ENCODE peak calls at places on chromosomes 11 and 22, in seven cellular contexts. One of them, this sample, is unnamed.

GRCh38 chr11:44457862-44458261 is 107.6 kb upstream of the CD82 start:
- DNase-seq in activated T-helper 1 cell treated with anti-CD3 and anti-CD28 coated beads, Interleukin-2, amount 50 U/mL, for 16 hours: no peak
- DNase-seq in GM18507: no peak
- DNase-seq in fibroblast of lung: no peak
- DNase-seq in activated T-cell treated with anti-CD3 and anti-CD28 coated beads, Interleukin-2, amount 50 U/mL, for 72 hours: no peak
- DNase-seq in Ammon's horn: no peak
- DNase-seq in MV-4-11: no peak
- DNase-seq in this sample: no peak

GRCh38 chr11:35943761-35944502 is at the start of gene LDLRAD3:
- DNase-seq in Ammon's horn: peak
- DNase-seq in activated T-helper 1 cell treated with anti-CD3 and anti-CD28 coated beads, Interleukin-2, amount 50 U/mL, for 16 hours: peak
- DNase-seq in fibroblast of lung: peak
- DNase-seq in GM18507: peak
- DNase-seq in MV-4-11: peak
- DNase-seq in activated T-cell treated with anti-CD3 and anti-CD28 coated beads, Interleukin-2, amount 50 U/mL, for 72 hours: peak
- DNase-seq in this sample: peak

GRCh38 chr11:43508511-43508918 is 149.8 kb downstream of the TTC17 start:
- DNase-seq in GM18507: no peak
- DNase-seq in activated T-helper 1 cell treated with anti-CD3 and anti-CD28 coated beads, Interleukin-2, amount 50 U/mL, for 16 hours: no peak
- DNase-seq in activated T-cell treated with anti-CD3 and anti-CD28 coated beads, Interleukin-2, amount 50 U/mL, for 72 hours: no peak
- DNase-seq in fibroblast of lung: peak
- DNase-seq in MV-4-11: peak
- DNase-seq in Ammon's horn: no peak
- DNase-seq in this sample: no peak

GRCh38 chr22:49433044-49433443 is 394.6 kb downstream of the BRD1 start:
- DNase-seq in GM18507: no peak
- DNase-seq in fibroblast of lung: no peak
- DNase-seq in activated T-helper 1 cell treated with anti-CD3 and anti-CD28 coated beads, Interleukin-2, amount 50 U/mL, for 16 hours: no peak
- DNase-seq in MV-4-11: no peak
- DNase-seq in activated T-cell treated with anti-CD3 and anti-CD28 coated beads, Interleukin-2, amount 50 U/mL, for 72 hours: no peak
- DNase-seq in Ammon's horn: no peak
- DNase-seq in this sample: no peak

GRCh38 chr22:24176630-24177029 is 4.7 kb upstream of the SUSD2 start:
- DNase-seq in activated T-helper 1 cell treated with anti-CD3 and anti-CD28 coated beads, Interleukin-2, amount 50 U/mL, for 16 hours: no peak
- DNase-seq in Ammon's horn: no peak
- DNase-seq in MV-4-11: no peak
- DNase-seq in GM18507: no peak
- DNase-seq in activated T-cell treated with anti-CD3 and anti-CD28 coated beads, Interleukin-2, amount 50 U/mL, for 72 hours: no peak
- DNase-seq in fibroblast of lung: no peak
- DNase-seq in this sample: no peak

GRCh38 chr11:3189193-3189843 is 24.2 kb upstream of the OSBPL5 start:
- DNase-seq in activated T-helper 1 cell treated with anti-CD3 and anti-CD28 coated beads, Interleukin-2, amount 50 U/mL, for 16 hours: no peak
- DNase-seq in MV-4-11: no peak
- DNase-seq in fibroblast of lung: no peak
- DNase-seq in GM18507: no peak
- DNase-seq in activated T-cell treated with anti-CD3 and anti-CD28 coated beads, Interleukin-2, amount 50 U/mL, for 72 hours: no peak
- DNase-seq in Ammon's horn: no peak
- DNase-seq in this sample: no peak

GRCh38 chr11:456533-456932 is 6.5 kb downstream of the PTDSS2 start:
- DNase-seq in GM18507: no peak
- DNase-seq in activated T-cell treated with anti-CD3 and anti-CD28 coated beads, Interleukin-2, amount 50 U/mL, for 72 hours: peak
- DNase-seq in fibroblast of lung: no peak
- DNase-seq in activated T-helper 1 cell treated with anti-CD3 and anti-CD28 coated beads, Interleukin-2, amount 50 U/mL, for 16 hours: no peak
- DNase-seq in Ammon's horn: no peak
- DNase-seq in MV-4-11: no peak
- DNase-seq in this sample: no peak

GRCh38 chr22:33539902-33540751 is 380.1 kb downstream of the LARGE1 start:
- DNase-seq in activated T-cell treated with anti-CD3 and anti-CD28 coated beads, Interleukin-2, amount 50 U/mL, for 72 hours: no peak
- DNase-seq in activated T-helper 1 cell treated with anti-CD3 and anti-CD28 coated beads, Interleukin-2, amount 50 U/mL, for 16 hours: no peak
- DNase-seq in fibroblast of lung: peak
- DNase-seq in Ammon's horn: peak
- DNase-seq in MV-4-11: no peak
- DNase-seq in GM18507: no peak
- DNase-seq in this sample: peak

GRCh38 chr11:27423125-27423524 is 49.5 kb downstream of the LGR4 start:
- DNase-seq in activated T-cell treated with anti-CD3 and anti-CD28 coated beads, Interleukin-2, amount 50 U/mL, for 72 hours: no peak
- DNase-seq in fibroblast of lung: peak
- DNase-seq in activated T-helper 1 cell treated with anti-CD3 and anti-CD28 coated beads, Interleukin-2, amount 50 U/mL, for 16 hours: no peak
- DNase-seq in MV-4-11: peak
- DNase-seq in GM18507: no peak
- DNase-seq in Ammon's horn: no peak
- DNase-seq in this sample: peak